ENCODE peak calls at places on chromosomes 3 and 15, in four cellular contexts. M, R, X and Q are unnamed samples.

GRCh38 chr3:178078933-178079332 is 457.3 kb upstream of the KCNMB2 start:
- DNase-seq in M (no peak), R (no peak), X (no peak), Q (no peak)

GRCh38 chr3:119206611-119207511 is 33.5 kb downstream of the UPK1B start:
- DNase-seq in M (peak; percentile 47), R (no peak), X (no peak), Q (no peak)

GRCh38 chr15:25134546-25134945 is 179.8 kb downstream of the SNRPN start:
- DNase-seq in M (no peak), R (no peak), X (no peak), Q (peak; percentile 0)

GRCh38 chr15:67124911-67125588 is 59.6 kb downstream of the SMAD3 start:
- DNase-seq in M (no peak), R (peak; percentile 51), X (no peak), Q (no peak)

GRCh38 chr15:25693321-25694237 is 169.5 kb downstream of the ATP10A start:
- DNase-seq in M (peak; percentile 86), R (peak; percentile 42), X (no peak), Q (peak; percentile 7)

GRCh38 chr3:143536817-143537535 is 311.3 kb downstream of the SLC9A9 start:
- DNase-seq in M (no peak), R (no peak), X (no peak), Q (no peak)

GRCh38 chr3:111473550-111473949 is 68.4 kb upstream of the CD96 start:
- DNase-seq in M (peak; percentile 51), R (no peak), X (no peak), Q (no peak)

GRCh38 chr3:195558602-195559001 is 15.5 kb upstream of the PPP1R2 start:
- DNase-seq in M (no peak), R (peak; percentile 41), X (no peak), Q (peak; percentile 49)

GRCh38 chr3:48039487-48040190 is 23.4 kb upstream of the MAP4 start:
- DNase-seq in M (no peak), R (no peak), X (no peak), Q (peak; percentile 97)

GRCh38 chr3:17800232-17800631 is 57.8 kb upstream of the TBC1D5 start:
- DNase-seq in M (no peak), R (no peak), X (no peak), Q (no peak)

GRCh38 chr3:196144383-196145105 is 62.7 kb upstream of the TFRC start:
- DNase-seq in M (no peak), R (no peak), X (no peak), Q (no peak)

GRCh38 chr3:9500108-9501050 is 53.2 kb downstream of the LHFPL4 start:
- DNase-seq in M (peak; percentile 99), R (peak; percentile 83), X (no peak), Q (peak; percentile 28)

GRCh38 chr3:124885466-124886167 is 1.5 kb downstream of the ITGB5 start:
- DNase-seq in M (no peak), R (no peak), X (no peak), Q (no peak)

GRCh38 chr3:58719684-58720083 is 53.1 kb upstream of the FAM3D start:
- DNase-seq in M (no peak), R (no peak), X (no peak), Q (peak; percentile 28)

GRCh38 chr15:28094732-28095521 is 4.2 kb downstream of the OCA2 start:
- DNase-seq in M (peak; percentile 79), R (no peak), X (no peak), Q (no peak)

GRCh38 chr3:138497851-138498250 is 63.4 kb downstream of the ESYT3 start:
- DNase-seq in M (no peak), R (no peak), X (no peak), Q (no peak)

GRCh38 chr3:186380622-186381380 is 18.8 kb upstream of the DGKG start:
- DNase-seq in M (no peak), R (no peak), X (no peak), Q (no peak)

GRCh38 chr3:31423522-31423921 is 109.2 kb upstream of the STT3B start:
- DNase-seq in M (no peak), R (no peak), X (no peak), Q (peak; percentile 70)

GRCh38 chr15:62886431-62887071 is 156.0 kb upstream of the TPM1 start:
- DNase-seq in M (peak; percentile 63), R (no peak), X (no peak), Q (peak; percentile 97)

GRCh38 chr3:159005148-159005547 is 203.3 kb downstream of the MFSD1 start:
- DNase-seq in M (no peak), R (no peak), X (no peak), Q (no peak)

GRCh38 chr3:153137626-153138025 is 24.4 kb upstream of the RAP2B start:
- DNase-seq in M (no peak), R (no peak), X (no peak), Q (no peak)

GRCh38 chr3:78941587-78941986 is 826.2 kb downstream of the ROBO1 start:
- DNase-seq in M (no peak), R (no peak), X (no peak), Q (no peak)

GRCh38 chr3:184336484-184337230 is 743 bp upstream of the FAM131A start:
- DNase-seq in M (peak; percentile 54), R (peak; percentile 66), X (no peak), Q (peak; percentile 62)

GRCh38 chr3:184334470-184335158 is 2.8 kb upstream of the FAM131A start:
- DNase-seq in M (no peak), R (peak; percentile 62), X (no peak), Q (no peak)

GRCh38 chr3:184333700-184334099 is 3.7 kb upstream of the FAM131A start:
- DNase-seq in M (no peak), R (no peak), X (no peak), Q (no peak)

GRCh38 chr3:184335661-184336483 is 1.5 kb upstream of the FAM131A start:
- DNase-seq in M (peak; percentile 99), R (peak; percentile 92), X (no peak), Q (peak; percentile 54)

GRCh38 chr3:184335291-184335660 is 2.1 kb upstream of the FAM131A start:
- DNase-seq in M (no peak), R (no peak), X (no peak), Q (no peak)
- TF ChIP-seq TAF1 in M (no peak), R (no peak), X (no peak), Q (no peak)

GRCh38 chr3:26236991-26237682 is 385.4 kb upstream of the LRRC3B start:
- DNase-seq in M (no peak), R (no peak), X (no peak), Q (no peak)
- TF ChIP-seq CEBPB in M (no peak), R (no peak), X (no peak), Q (no peak)

DNA sequence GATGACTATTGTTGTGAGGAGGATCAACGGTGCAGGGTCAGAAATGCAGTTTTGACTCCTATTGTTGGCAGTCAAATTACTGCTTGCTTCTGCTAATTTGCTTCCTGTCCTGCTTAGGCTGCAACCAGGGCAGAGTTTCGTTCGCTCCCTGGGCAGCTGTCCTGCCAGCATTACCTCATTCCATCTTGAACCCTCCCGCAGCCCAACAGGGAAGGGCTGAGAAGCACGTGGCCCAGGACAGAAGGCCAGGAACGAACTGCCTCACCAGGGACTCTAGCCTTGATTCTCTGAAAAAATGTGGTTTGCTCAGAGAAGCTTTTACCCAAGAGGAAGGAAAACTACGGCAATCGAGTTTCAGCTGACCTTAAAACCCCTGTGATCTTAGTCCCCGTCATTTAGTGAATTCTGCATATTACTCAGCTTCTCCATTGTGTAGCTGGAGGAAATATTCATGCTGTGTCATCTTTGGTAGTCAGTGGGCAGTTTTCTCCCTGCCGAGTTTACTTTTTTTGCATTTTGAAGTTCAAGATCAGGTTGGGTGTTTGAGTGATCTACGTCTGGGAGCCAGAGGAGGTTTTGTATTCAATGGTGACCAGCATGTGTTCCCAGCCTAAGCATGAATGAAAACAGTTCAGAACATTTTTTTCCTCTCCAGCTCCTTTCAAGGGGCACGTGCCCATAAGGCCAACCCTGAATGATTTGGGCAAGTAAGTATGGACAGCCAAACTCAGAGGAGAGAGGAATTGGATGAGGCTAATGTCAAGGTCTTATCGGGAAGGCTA is 23.0 kb downstream of the TLNRD1 start:
- DNase-seq in M (no peak), R (peak; percentile 24), X (peak; percentile 97), Q (no peak)
- H3K27ac ChIP-seq in M (no peak overlapping the region), R (peak overlapping the region; percentile 47), X (peak overlapping the region; percentile 91), Q (no peak overlapping the region)

GRCh38 chr3:99867594-99868437 is 50.2 kb downstream of the CMSS1 start:
- DNase-seq in M (no peak), R (no peak), X (no peak), Q (no peak)
- TF ChIP-seq TAF1 in M (no peak), R (no peak), X (no peak), Q (no peak)

GRCh38 chr3:46298871-46299607 is 54.9 kb upstream of the CCR2 start:
- DNase-seq in M (no peak), R (no peak), X (no peak), Q (no peak)

GRCh38 chr3:46293991-46294833 is 52.0 kb downstream of the CCR3 start:
- DNase-seq in M (no peak), R (no peak), X (no peak), Q (no peak)

GRCh38 chr3:46299608-46300460 is 54.1 kb upstream of the CCR2 start:
- DNase-seq in M (no peak), R (no peak), X (no peak), Q (no peak)

GRCh38 chr3:46297658-46298423 is 55.6 kb downstream of the CCR3 start:
- DNase-seq in M (no peak), R (no peak), X (no peak), Q (no peak)

GRCh38 chr3:46296826-46297225 is 54.6 kb downstream of the CCR3 start:
- DNase-seq in M (no peak), R (no peak), X (no peak), Q (no peak)
- TF ChIP-seq CEBPB in M (no peak), R (no peak), X (no peak), Q (no peak)

DNA sequence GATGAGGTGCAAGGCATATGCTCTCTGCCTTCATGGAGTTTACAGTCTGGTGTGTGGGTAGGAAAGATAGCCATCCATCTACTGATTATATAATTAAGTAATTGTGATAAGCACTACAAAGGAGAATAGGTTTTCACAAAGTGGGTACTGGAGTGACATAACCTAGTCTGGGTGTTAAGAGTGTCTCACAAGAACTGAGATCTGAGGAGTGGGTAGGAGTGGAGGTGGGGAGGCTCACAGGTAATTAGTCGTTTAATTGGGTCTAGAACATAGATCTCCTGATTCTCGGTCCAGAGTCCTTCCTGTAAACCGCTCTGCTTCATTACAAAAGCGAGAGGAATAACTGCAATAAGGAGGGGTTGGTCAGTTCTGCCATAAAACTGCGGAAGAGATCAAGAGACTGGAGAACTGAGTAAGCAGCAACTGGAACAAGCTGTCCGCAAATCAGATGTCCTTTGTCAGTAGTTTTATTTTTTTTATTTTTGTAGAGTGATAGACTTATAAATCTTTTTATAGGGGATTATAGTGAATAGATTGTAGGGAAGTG is 2.2 kb downstream of the NEO1 start:
- DNase-seq in M (no peak), R (no peak), X (no peak), Q (no peak)
- H3K27ac ChIP-seq in M (no peak overlapping the region), R (no peak overlapping the region), X (no peak overlapping the region), Q (no peak overlapping the region)

GRCh38 chr3:65412591-65412990 is 626.1 kb downstream of the MAGI1 start:
- DNase-seq in M (no peak), R (no peak), X (no peak), Q (peak; percentile 45)
- TF ChIP-seq TAF1 in M (no peak), R (no peak), X (no peak), Q (no peak)